ENCODE peak calls at places on chromosomes 13 and 19, in nine cellular contexts. A, N, Z, V, Q, K, W, X and L are unnamed samples.

GRCh38 chr13:99812611-99813010 is 159.0 kb downstream of the ZIC5 start:
- DNase-seq in X (no peak), K (no peak), V (no peak), A (no peak), N (no peak), W (peak), Q (no peak), Z (no peak), L (peak)

GRCh38 chr13:103044054-103044453 is 22.2 kb downstream of the SLC10A2 start:
- DNase-seq in V (no peak), W (no peak), Q (no peak), Z (no peak), N (no peak), A (no peak), K (no peak), X (no peak), L (no peak)

GRCh38 chr13:109345433-109345941 is 440.9 kb downstream of the IRS2 start:
- DNase-seq in Q (no peak), V (no peak), Z (no peak), W (peak), X (no peak), N (no peak), K (no peak), A (no peak), L (peak)

GRCh38 chr19:7699003-7699402 is 2.9 kb downstream of the FCER2 start:
- DNase-seq in N (no peak), W (no peak), A (no peak), X (no peak), Q (no peak), Z (no peak), K (no peak), V (no peak), L (no peak)

GRCh38 chr13:99320693-99321481 is 13.7 kb upstream of the GPR183 start:
- DNase-seq in W (peak), A (peak), K (no peak), X (no peak), Q (no peak), Z (no peak), N (no peak), V (no peak), L (peak)

GRCh38 chr19:11814707-11815050 is 606 bp downstream of the ZNF440 start:
- DNase-seq in Q (no peak), Z (no peak), N (no peak), K (no peak), V (peak), A (no peak), X (peak), W (peak), L (peak)

GRCh38 chr19:10431943-10432735 is 11.8 kb downstream of the PDE4A start:
- DNase-seq in K (peak), Q (no peak), N (peak), A (peak), W (peak), X (no peak), V (peak), Z (no peak), L (peak)

GRCh38 chr19:5539431-5539833 is 28.3 kb downstream of the TINCR start:
- DNase-seq in Z (peak), W (no peak), K (no peak), N (peak), Q (peak), A (no peak), X (no peak), V (no peak), L (no peak)

GRCh38 chr13:99228737-99229691 is 28.4 kb downstream of the UBAC2 start:
- DNase-seq in K (no peak), V (no peak), W (peak), Z (no peak), N (no peak), A (no peak), Q (no peak), X (no peak), L (peak)

GRCh38 chr13:96090240-96091101 is 564 bp downstream of the HS6ST3 start:
- DNase-seq in Z (peak), X (no peak), W (peak), N (peak), Q (no peak), V (peak), A (no peak), K (no peak), L (peak)

GRCh38 chr13:36288794-36289391 is 8.7 kb downstream of the CCDC169 start:
- DNase-seq in X (no peak), K (no peak), W (no peak), N (no peak), Z (no peak), A (no peak), V (no peak), Q (no peak), L (peak)

GRCh38 chr19:13574933-13575332 is 68.7 kb upstream of the CACNA1A start:
- DNase-seq in X (no peak), Q (no peak), Z (no peak), V (no peak), W (peak), A (no peak), K (no peak), N (no peak), L (no peak)

GRCh38 chr19:13681509-13681908 is 82.8 kb upstream of the MRI1 start:
- DNase-seq in Q (no peak), K (no peak), A (no peak), W (no peak), X (no peak), Z (no peak), V (no peak), N (no peak), L (no peak)

GRCh38 chr13:108227651-108228272 is 9.6 kb downstream of the ABHD13 start:
- DNase-seq in Q (peak), K (no peak), Z (no peak), X (no peak), N (no peak), W (peak), V (no peak), A (peak), L (peak)

GRCh38 chr19:30783212-30783611 is 411.0 kb downstream of the ZNF536 start:
- DNase-seq in Q (no peak), K (no peak), A (no peak), Z (no peak), V (no peak), N (no peak), X (no peak), W (no peak), L (no peak)

GRCh38 chr19:55080121-55080914 is 4.6 kb downstream of the EPS8L1 start:
- DNase-seq in K (peak), A (peak), Q (peak), W (peak), V (no peak), N (peak), X (peak), Z (no peak), L (peak)

GRCh38 chr19:19155495-19156219 is 14.4 kb downstream of the MEF2B start:
- DNase-seq in Z (no peak), A (no peak), Q (no peak), X (no peak), N (no peak), W (no peak), K (no peak), V (no peak), L (no peak)

GRCh38 chr19:36152061-36152885 is at the start of gene COX7A1:
- DNase-seq in K (no peak), X (no peak), V (peak), Z (no peak), W (peak), A (no peak), Q (no peak), N (peak), L (no peak)

GRCh38 chr13:77390391-77390790 is 63.5 kb upstream of the MYCBP2 start:
- DNase-seq in X (no peak), A (no peak), K (no peak), W (no peak), V (no peak), Z (no peak), Q (no peak), N (no peak), L (no peak)

GRCh38 chr19:58009666-58010301 is 7.2 kb upstream of the ZNF606 start:
- DNase-seq in A (no peak), W (peak), X (peak), Z (peak), V (peak), K (peak), Q (no peak), N (peak), L (peak)

GRCh38 chr13:25192936-25193335 is 20.8 kb upstream of the AMER2 start:
- DNase-seq in Q (no peak), N (no peak), A (no peak), X (no peak), K (no peak), Z (peak), W (no peak), V (no peak), L (no peak)